ENCODE peak calls at places on chromosomes 2 and 18, in six cellular contexts. T, G, P, I, V and A are unnamed samples.
A peak's percentile ranks its signal among the peaks of the same experiment; 100 is the strongest.

GRCh38 chr2:229780856-229781773 is 66.8 kb upstream of the DNER start:
- DNase-seq in V (peak; percentile 17), I (no peak), T (peak; percentile 67), G (peak; percentile 19), P (peak; percentile 45), A (no peak)

GRCh38 chr2:20877944-20878343 is 55.0 kb upstream of the LDAH start:
- DNase-seq in P (no peak), T (peak; percentile 70), V (no peak), G (no peak), I (no peak), A (no peak)

GRCh38 chr18:12819330-12819729 is 64.7 kb downstream of the PTPN2 start:
- DNase-seq in P (no peak), T (no peak), V (no peak), G (no peak), I (no peak), A (no peak)

GRCh38 chr2:44324971-44325426 is 36.3 kb downstream of the PREPL start:
- DNase-seq in P (no peak), T (peak; percentile 67), I (no peak), G (no peak), V (peak; percentile 24), A (no peak)

GRCh38 chr2:218605438-218605837 is 2.3 kb upstream of the PLCD4 start:
- DNase-seq in T (peak; percentile 61), P (no peak), I (no peak), V (no peak), G (no peak), A (no peak)

GRCh38 chr2:134718956-134719814 is at the start of gene TMEM163:
- DNase-seq in T (no peak), G (peak; percentile 53), P (peak; percentile 43), I (peak; percentile 26), V (no peak), A (peak; percentile 56)

GRCh38 chr2:206989306-206989705 is 50.0 kb downstream of the CPO start:
- DNase-seq in V (no peak), P (no peak), I (peak; percentile 6), T (no peak), G (no peak), A (no peak)

GRCh38 chr2:208359632-208359986 is 47.0 kb upstream of the PTH2R start:
- DNase-seq in I (no peak), G (no peak), P (no peak), V (no peak), T (no peak), A (no peak)

GRCh38 chr2:240916571-240917008 is 10.5 kb downstream of the CROCC2 start:
- DNase-seq in T (peak; percentile 57), V (peak; percentile 83), P (no peak), G (no peak), I (no peak), A (peak; percentile 42)

GRCh38 chr2:73897240-73897583 is 4.4 kb downstream of the ACTG2 start:
- DNase-seq in T (no peak), I (no peak), V (no peak), G (no peak), P (no peak), A (no peak)

GRCh38 chr2:64035067-64035942 is 16.1 kb upstream of the VPS54 start:
- DNase-seq in I (no peak), G (no peak), V (no peak), T (peak; percentile 66), P (no peak), A (no peak)

GRCh38 chr2:97961534-97961933 is 34.2 kb downstream of the TMEM131 start:
- DNase-seq in I (no peak), G (no peak), T (no peak), P (no peak), V (no peak), A (no peak)